ENCODE peak calls at places on chromosomes 6 and 20, in five cellular contexts. D is OCI-LY7, C is MM.1S, B is hepatocyte, W is GM23248. M is an unnamed sample. For H3K9me2, the result is how much of the 10 kb centered on the place peaks cover.

GRCh38 chr6:158468666-158469065 is 91.2 kb upstream of the TMEM181 start:
- DNase-seq in D (no peak), C (no peak), B (no peak), W (no peak), M (no peak)

GRCh38 chr20:10454135-10454750 is 19.1 kb downstream of the SLX4IP start:
- DNase-seq in D (no peak), C (peak), B (no peak), W (no peak), M (peak)

GRCh38 chr20:6142348-6142993 is 19.6 kb upstream of the FERMT1 start:
- DNase-seq in D (peak), C (peak), B (peak), W (peak), M (peak)

GRCh38 chr6:3226422-3227362 is 761 bp downstream of the TUBB2B start:
- DNase-seq in D (peak), C (peak), B (peak), W (peak), M (no peak)

GRCh38 chr20:8152183-8152582 is 20.1 kb downstream of the PLCB1 start:
- DNase-seq in D (no peak), C (no peak), B (no peak), W (peak), M (no peak)

GRCh38 chr6:129446272-129446851 is 263.6 kb downstream of the ARHGAP18 start:
- DNase-seq in D (no peak), C (no peak), B (no peak), W (no peak), M (no peak)

GRCh38 chr20:24746351-24746685 is 202.8 kb upstream of the CST7 start:
- DNase-seq in D (no peak), C (no peak), B (no peak), W (no peak), M (no peak)

GRCh38 chr20:4513720-4514119 is 208.0 kb upstream of the PRND start:
- DNase-seq in D (no peak), C (no peak), B (no peak), W (peak), M (no peak)

GRCh38 chr6:119493980-119494379 is 144.4 kb upstream of the MAN1A1 start:
- DNase-seq in D (no peak), C (no peak), B (no peak), W (no peak), M (no peak)

GRCh38 chr6:29924731-29925130 is 17.6 kb upstream of the HLA-A start:
- DNase-seq in D (no peak), C (no peak), B (no peak), W (peak), M (no peak)

GRCh38 chr6:106520711-106521367 is 108.5 kb downstream of the RTN4IP1 start:
- DNase-seq in D (peak), C (no peak), B (no peak), W (no peak), M (peak)

GRCh38 chr6:20402181-20403079 is 751 bp downstream of the E2F3 start:
- DNase-seq in D (peak), C (peak), B (peak), W (peak), M (peak)

GRCh38 chr20:31617432-31618104 is 12.5 kb downstream of the ID1 start:
- DNase-seq in D (no peak), C (no peak), B (no peak), W (no peak), M (no peak)

GRCh38 chr20:49389854-49390253 is 92.6 kb downstream of the KCNB1 start:
- DNase-seq in D (no peak), C (no peak), B (no peak), W (no peak), M (no peak)

GRCh38 chr20:1752045-1752444 is 94.5 kb upstream of the SIRPG start:
- DNase-seq in D (no peak), C (no peak), B (no peak), W (no peak), M (no peak)

GRCh38 chr6:125773387-125774341 is 17.1 kb upstream of the NCOA7 start:
- DNase-seq in D (no peak), C (no peak), B (no peak), W (no peak), M (no peak)

GRCh38 chr6:5695260-5696245 is 311.2 kb downstream of the NRN1 start:
- DNase-seq in D (peak), C (no peak), B (no peak), W (peak), M (peak)

GRCh38 chr20:24738981-24739633 is 210.0 kb upstream of the CST7 start:
- DNase-seq in D (no peak), C (peak), B (peak), W (no peak), M (no peak)

GRCh38 chr6:35970181-35970580 is 49.3 kb upstream of the SRPK1 start:
- DNase-seq in D (no peak), C (no peak), B (peak), W (peak), M (no peak)

GRCh38 chr6:77587963-77588362 is 64.9 kb upstream of the MEI4 start:
- DNase-seq in D (no peak), C (peak), B (no peak), W (no peak), M (no peak)

GRCh38 chr20:2299301-2299700 is 3.5 kb downstream of the TGM3 start:
- DNase-seq in D (no peak), C (no peak), B (peak), W (peak), M (no peak)

GRCh38 chr6:145891126-145891525 is 73.0 kb downstream of the SHPRH start:
- DNase-seq in D (no peak), C (no peak), B (no peak), W (peak), M (no peak)

GRCh38 chr6:121886223-121886830 is 450.9 kb downstream of the GJA1 start:
- DNase-seq in D (no peak), C (no peak), B (no peak), W (peak), M (no peak)

GRCh38 chr6:10418361-10418861 is 3.5 kb upstream of the TFAP2A start:
- DNase-seq in D (no peak), C (no peak), B (no peak), W (no peak), M (no peak)

GRCh38 chr6:139588076-139588639 is 213.7 kb upstream of the CITED2 start:
- DNase-seq in D (no peak), C (no peak), B (peak), W (peak), M (no peak)

GRCh38 chr6:3431994-3432393 is 24.9 kb downstream of the SLC22A23 start:
- DNase-seq in D (no peak), C (no peak), B (no peak), W (no peak), M (no peak)

GRCh38 chr20:23032056-23032455 is 3.1 kb upstream of the SSTR4 start:
- DNase-seq in D (no peak), C (no peak), B (no peak), W (no peak), M (no peak)

GRCh38 chr6:4776967-4777925 is 1.0 kb downstream of the CDYL start:
- DNase-seq in D (peak), C (peak), B (peak), W (peak), M (peak)

GRCh38 chr6:112037783-112038216 is 16.1 kb upstream of the CCN6 start:
- DNase-seq in D (no peak), C (no peak), B (peak), W (peak), M (no peak)

GRCh38 chr20:49753133-49753532 is 39.5 kb upstream of the B4GALT5 start:
- DNase-seq in D (peak), C (no peak), B (no peak), W (no peak), M (no peak)

GRCh38 chr6:25488156-25488555 is 163.9 kb upstream of the SCGN start:
- DNase-seq in D (no peak), C (no peak), B (no peak), W (no peak), M (no peak)

GRCh38 chr6:17093692-17094091 is 8.2 kb upstream of the STMND1 start:
- DNase-seq in D (no peak), C (no peak), B (no peak), W (peak), M (peak)

GRCh38 chr6:44503471-44503870 is 116.0 kb downstream of the CDC5L start:
- DNase-seq in D (no peak), C (no peak), B (no peak), W (no peak), M (no peak)
- H3K9me2 ChIP-seq in D (under half), C (under half), B (under half), W (under half), M (under half)

GRCh38 chr6:152471459-152472070 is 165.6 kb downstream of the SYNE1 start:
- DNase-seq in D (no peak), C (no peak), B (no peak), W (peak), M (no peak)
- H3K9me2 ChIP-seq in D (under half), C (under half), B (under half), W (under half), M (under half)

DNA sequence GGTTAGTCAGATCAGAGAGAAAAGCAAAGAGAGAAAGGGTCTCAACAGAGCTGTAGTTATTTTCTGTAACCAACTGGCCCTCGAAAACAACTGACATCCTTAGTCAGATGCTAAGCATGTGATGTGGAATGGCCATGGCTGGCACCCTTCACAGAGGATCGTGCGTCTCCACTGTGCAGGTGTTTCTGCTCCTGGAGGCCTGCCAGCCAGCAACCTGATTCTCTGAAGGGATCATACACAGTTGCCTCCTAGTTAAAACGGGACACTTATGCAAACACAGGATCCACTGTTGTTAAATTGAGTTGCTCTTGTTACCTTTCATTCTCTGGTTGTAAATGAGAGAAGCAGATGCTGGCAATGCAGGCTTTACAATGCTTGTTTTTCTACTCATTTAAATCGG is 148.5 kb downstream of the HDGFL1 start:
- DNase-seq in D (no peak), C (no peak), B (peak), W (no peak), M (no peak)
- H3K9me2 ChIP-seq in D (under half), C (under half), B (under half), W (under half), M (under half)

GRCh38 chr20:43539975-43540672 is 18.7 kb upstream of the SGK2 start:
- DNase-seq in D (no peak), C (no peak), B (no peak), W (no peak), M (no peak)

GRCh38 chr20:43537921-43538854 is 20.6 kb upstream of the SGK2 start:
- DNase-seq in D (peak), C (peak), B (peak), W (peak), M (peak)

GRCh38 chr20:43541214-43541613 is 17.6 kb upstream of the SGK2 start:
- DNase-seq in D (no peak), C (no peak), B (no peak), W (peak), M (no peak)

GRCh38 chr20:43540673-43541060 is 18.2 kb upstream of the SGK2 start:
- DNase-seq in D (no peak), C (no peak), B (no peak), W (no peak), M (no peak)

GRCh38 chr20:43538855-43539700 is 19.7 kb upstream of the SGK2 start:
- DNase-seq in D (no peak), C (no peak), B (no peak), W (peak), M (no peak)
- H3K9me2 ChIP-seq in D (under half), C (under half), B (under half), W (under half), M (under half)

GRCh38 chr6:83097204-83097603 is 29.7 kb downstream of the DOP1A start:
- DNase-seq in D (no peak), C (no peak), B (no peak), W (peak), M (no peak)
- H3K9me2 ChIP-seq in D (under half), C (under half), B (under half), W (under half), M (under half)

M was measured in Karpas-422.